ENCODE peak calls at places on chromosome 6, in eight cellular contexts. Z, X, A, W, T, R, N and O are unnamed samples.

GRCh38 chr6:157151989-157152388 is 171.3 kb downstream of the TMEM242 start:
- DNase-seq in Z (peak; percentile 93), X (no peak), A (no peak), W (no peak), T (no peak), R (no peak), N (no peak), O (no peak)

GRCh38 chr6:149014631-149015171 is 267.9 kb downstream of the UST start:
- DNase-seq in Z (peak; percentile 74), X (no peak), A (no peak), W (no peak), T (no peak), R (no peak), N (no peak), O (no peak)

GRCh38 chr6:16318538-16318937 is 80.2 kb downstream of the GMPR start:
- DNase-seq in Z (peak; percentile 90), X (no peak), A (peak; percentile 34), W (no peak), T (no peak), R (no peak), N (no peak), O (no peak)

GRCh38 chr6:170098428-170099170 is 192.3 kb downstream of the DLL1 start:
- DNase-seq in Z (no peak), X (peak; percentile 14), A (peak; percentile 8), W (no peak), T (peak; percentile 6), R (peak; percentile 9), N (no peak), O (peak; percentile 10)

GRCh38 chr6:89242574-89243330 is 25.6 kb upstream of the GABRR1 start:
- DNase-seq in Z (peak; percentile 61), X (no peak), A (no peak), W (peak; percentile 36), T (no peak), R (no peak), N (peak; percentile 7), O (no peak)

GRCh38 chr6:145633981-145634627 is 101.2 kb downstream of the EPM2A start:
- DNase-seq in Z (peak; percentile 76), X (peak; percentile 58), A (peak; percentile 69), W (peak; percentile 76), T (peak; percentile 92), R (peak; percentile 83), N (peak; percentile 69), O (peak; percentile 89)

GRCh38 chr6:101806241-101806640 is 412.7 kb downstream of the GRIK2 start:
- DNase-seq in Z (peak; percentile 92), X (no peak), A (no peak), W (no peak), T (no peak), R (no peak), N (no peak), O (no peak)

GRCh38 chr6:37477656-37478435 is 21.8 kb downstream of the CCDC167 start:
- DNase-seq in Z (no peak), X (no peak), A (no peak), W (no peak), T (no peak), R (no peak), N (no peak), O (no peak)

GRCh38 chr6:63759605-63760004 is 124.0 kb downstream of the PHF3 start:
- DNase-seq in Z (no peak), X (no peak), A (no peak), W (no peak), T (no peak), R (no peak), N (no peak), O (no peak)

GRCh38 chr6:84546427-84546914 is 217.9 kb downstream of the TBX18 start:
- DNase-seq in Z (no peak), X (no peak), A (no peak), W (no peak), T (no peak), R (no peak), N (no peak), O (no peak)

GRCh38 chr6:48110436-48111142 is 408 bp downstream of the PTCHD4 start:
- DNase-seq in Z (no peak), X (no peak), A (no peak), W (no peak), T (no peak), R (no peak), N (no peak), O (no peak)

GRCh38 chr6:124668028-124668427 is 294.2 kb upstream of the RNF217 start:
- DNase-seq in Z (no peak), X (no peak), A (no peak), W (no peak), T (no peak), R (no peak), N (no peak), O (no peak)

GRCh38 chr6:6390849-6391602 is 70.6 kb upstream of the F13A1 start:
- DNase-seq in Z (no peak), X (no peak), A (no peak), W (no peak), T (no peak), R (no peak), N (no peak), O (no peak)

GRCh38 chr6:134363323-134364039 is 45.6 kb upstream of the SGK1 start:
- DNase-seq in Z (peak; percentile 91), X (no peak), A (no peak), W (no peak), T (no peak), R (no peak), N (no peak), O (no peak)

GRCh38 chr6:43954311-43955131 is 172.7 kb downstream of the MRPL14 start:
- DNase-seq in Z (no peak), X (no peak), A (no peak), W (no peak), T (peak; percentile 79), R (peak; percentile 81), N (no peak), O (no peak)

GRCh38 chr6:160005861-160006540 is 37.1 kb downstream of the IGF2R start:
- DNase-seq in Z (peak; percentile 61), X (no peak), A (no peak), W (no peak), T (peak; percentile 59), R (peak; percentile 49), N (peak; percentile 23), O (peak; percentile 73)

GRCh38 chr6:114100421-114100820 is 129.5 kb upstream of the HDAC2 start:
- DNase-seq in Z (peak; percentile 59), X (no peak), A (no peak), W (no peak), T (no peak), R (no peak), N (no peak), O (no peak)

GRCh38 chr6:108896111-108896661 is 48.0 kb downstream of the ARMC2 start:
- DNase-seq in Z (peak; percentile 92), X (no peak), A (no peak), W (no peak), T (no peak), R (no peak), N (no peak), O (no peak)

GRCh38 chr6:137655291-137655690 is 161.1 kb upstream of the OLIG3 start:
- DNase-seq in Z (no peak), X (no peak), A (no peak), W (no peak), T (no peak), R (no peak), N (no peak), O (no peak)

DNA sequence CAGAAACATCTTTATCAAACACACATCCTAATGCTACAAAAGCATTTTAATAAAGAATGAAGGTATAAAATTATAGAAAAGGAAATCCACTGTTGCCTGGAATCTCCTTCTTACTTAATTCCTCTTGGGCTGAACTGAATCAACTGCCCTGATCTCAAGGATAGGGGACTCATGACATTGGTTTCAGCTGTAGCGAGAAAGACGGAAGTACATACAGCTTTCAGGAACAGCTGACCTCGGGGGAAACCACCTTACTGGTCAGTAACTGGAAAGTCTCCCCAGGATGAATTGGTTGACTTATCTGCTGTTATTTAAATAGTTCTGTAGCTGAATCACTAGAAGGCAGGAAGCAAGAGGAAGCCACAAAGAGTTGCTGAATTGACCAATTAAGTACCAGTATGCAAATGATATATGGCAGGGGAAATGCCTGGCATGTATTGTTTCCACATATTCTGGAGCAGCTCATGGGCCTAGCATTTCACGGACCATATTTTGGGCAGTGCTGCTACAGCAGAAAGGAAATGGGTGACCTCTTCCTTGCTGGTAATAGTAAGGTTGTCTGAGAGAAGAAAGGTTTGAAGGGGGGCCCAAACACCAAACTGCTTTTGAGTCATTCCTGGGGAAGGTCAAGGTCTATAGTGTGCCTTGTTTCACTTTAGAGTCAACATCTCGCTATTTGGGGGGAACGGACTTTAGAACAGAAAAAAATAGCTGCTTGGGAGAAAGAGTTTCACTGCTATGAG is 43.7 kb upstream of the MAP7 start:
- DNase-seq in Z (peak; percentile 100), X (peak; percentile 83), A (no peak), W (no peak), T (peak; percentile 66), R (no peak), N (peak; percentile 68), O (no peak)
- TF ChIP-seq POLR2A in Z (peak; percentile 79), X (no peak), A (no peak), W (no peak), T (no peak), R (no peak), N (no peak), O (no peak)

GRCh38 chr6:13425971-13426931 is 61.1 kb downstream of the GFOD1 start:
- DNase-seq in Z (peak; percentile 77), X (peak; percentile 13), A (no peak), W (no peak), T (no peak), R (no peak), N (no peak), O (no peak)
- H3K27ac ChIP-seq in Z (no peak overlapping the region), X (peak overlapping the region; percentile 50), A (no peak overlapping the region), W (no peak overlapping the region), T (no peak overlapping the region), R (peak overlapping the region; percentile 76), N (no peak overlapping the region), O (no peak overlapping the region)

GRCh38 chr6:33763483-33763882 is 16.8 kb upstream of the IP6K3 start:
- DNase-seq in Z (no peak), X (no peak), A (no peak), W (no peak), T (no peak), R (no peak), N (no peak), O (no peak)

GRCh38 chr6:33762713-33763112 is 16.0 kb upstream of the IP6K3 start:
- DNase-seq in Z (peak; percentile 30), X (no peak), A (no peak), W (no peak), T (no peak), R (no peak), N (no peak), O (no peak)

GRCh38 chr6:33764036-33764435 is 17.3 kb upstream of the IP6K3 start:
- DNase-seq in Z (no peak), X (no peak), A (no peak), W (no peak), T (no peak), R (no peak), N (no peak), O (no peak)

GRCh38 chr6:33761581-33761921 is 14.8 kb upstream of the IP6K3 start:
- DNase-seq in Z (no peak), X (no peak), A (no peak), W (no peak), T (no peak), R (no peak), N (no peak), O (no peak)

GRCh38 chr6:33761922-33762629 is 15.4 kb upstream of the IP6K3 start:
- DNase-seq in Z (peak; percentile 32), X (peak; percentile 51), A (peak; percentile 58), W (peak; percentile 85), T (peak; percentile 80), R (peak; percentile 80), N (peak; percentile 74), O (peak; percentile 74)
- H3K27me3 ChIP-seq in Z (no peaks in the 10 kb centered on the region), X (no peaks in the 10 kb centered on the region), A (no peaks in the 10 kb centered on the region), W (peaks cover 32% of the 10 kb centered on the region), T (no peaks in the 10 kb centered on the region), R (no peaks in the 10 kb centered on the region), N (no peaks in the 10 kb centered on the region), O (no peaks in the 10 kb centered on the region)

GRCh38 chr6:30690403-30691207 is at the start of gene NRM:
- DNase-seq in Z (peak; percentile 87), X (peak; percentile 89), A (peak; percentile 92), W (peak; percentile 93), T (peak; percentile 90), R (peak; percentile 90), N (peak; percentile 90), O (peak; percentile 91)
- TF ChIP-seq POLR2A in Z (peak; percentile 64), X (no peak), A (no peak), W (peak; percentile 81), T (peak; percentile 46), R (peak; percentile 32), N (peak; percentile 42), O (no peak)